ENCODE peak calls at places on chromosomes 2 and 18, in nine cellular contexts. Y is uterus; P is IMR-90; H is AG04450; R is fibroblast of lung; M is heart right ventricle; O is CD8-positive, alpha-beta T cell; E is lower lobe of right lung; S is keratinocyte. D is an unnamed sample. For H3K9me3, the result is how much of the 10 kb centered on the place peaks cover.

GRCh38 chr2:71609958-71610357 is 156.6 kb downstream of the DYSF start:
- DNase-seq in Y (no peak), P (peak), H (no peak), R (peak), M (no peak), O (no peak), E (no peak), S (no peak), D (no peak)

GRCh38 chr2:584863-585823 is 92.1 kb downstream of the TMEM18 start:
- DNase-seq in Y (no peak), P (no peak), H (no peak), R (no peak), M (no peak), O (peak), E (no peak), S (no peak), D (no peak)

GRCh38 chr2:234457421-234457820 is 39.5 kb downstream of the ARL4C start:
- DNase-seq in Y (no peak), P (peak), H (peak), R (peak), M (no peak), O (no peak), E (no peak), S (no peak), D (no peak)

GRCh38 chr2:127620867-127621266 is 25.1 kb upstream of the GPR17 start:
- DNase-seq in Y (no peak), P (no peak), H (no peak), R (no peak), M (no peak), O (no peak), E (peak), S (no peak), D (no peak)

GRCh38 chr18:68219867-68220266 is 495.0 kb downstream of the TMX3 start:
- DNase-seq in Y (no peak), P (peak), H (no peak), R (peak), M (no peak), O (no peak), E (no peak), S (no peak), D (no peak)

GRCh38 chr2:109201465-109202420 is 72.7 kb downstream of the SH3RF3 start:
- DNase-seq in Y (no peak), P (no peak), H (no peak), R (no peak), M (no peak), O (no peak), E (no peak), S (no peak), D (no peak)

GRCh38 chr2:130372055-130372832 is 16.4 kb downstream of the PTPN18 start:
- DNase-seq in Y (peak), P (peak), H (peak), R (peak), M (peak), O (peak), E (peak), S (peak), D (peak)

GRCh38 chr2:219408101-219409030 is 9.8 kb upstream of the DES start:
- DNase-seq in Y (peak), P (peak), H (no peak), R (no peak), M (no peak), O (no peak), E (no peak), S (no peak), D (no peak)

GRCh38 chr2:158999458-158999857 is 31.0 kb downstream of the TANC1 start:
- DNase-seq in Y (no peak), P (peak), H (no peak), R (peak), M (no peak), O (no peak), E (no peak), S (no peak), D (no peak)

GRCh38 chr2:196171248-196171871 is at the start of gene STK17B:
- DNase-seq in Y (peak), P (peak), H (peak), R (peak), M (peak), O (peak), E (peak), S (peak), D (peak)

GRCh38 chr2:138087761-138088602 is 123.7 kb downstream of the HNMT start:
- DNase-seq in Y (no peak), P (no peak), H (no peak), R (no peak), M (no peak), O (no peak), E (no peak), S (no peak), D (no peak)

GRCh38 chr2:73105511-73105971 is 7.2 kb downstream of the RAB11FIP5 start:
- DNase-seq in Y (no peak), P (no peak), H (no peak), R (no peak), M (no peak), O (no peak), E (no peak), S (no peak), D (peak)

GRCh38 chr2:181574321-181574720 is 82.6 kb downstream of the CERKL start:
- DNase-seq in Y (no peak), P (no peak), H (no peak), R (no peak), M (no peak), O (no peak), E (no peak), S (no peak), D (no peak)

GRCh38 chr18:22674300-22674699 is 256.6 kb upstream of the CTAGE1 start:
- DNase-seq in Y (no peak), P (peak), H (peak), R (peak), M (no peak), O (no peak), E (no peak), S (no peak), D (peak)

GRCh38 chr2:28909655-28910054 is 15.2 kb downstream of the WDR43 start:
- DNase-seq in Y (no peak), P (no peak), H (no peak), R (no peak), M (no peak), O (no peak), E (no peak), S (no peak), D (no peak)

GRCh38 chr2:235378261-235378660 is 115.6 kb upstream of the AGAP1 start:
- DNase-seq in Y (no peak), P (peak), H (no peak), R (peak), M (no peak), O (no peak), E (no peak), S (no peak), D (peak)

GRCh38 chr18:57585421-57585820 is 1.1 kb downstream of the FECH start:
- DNase-seq in Y (no peak), P (peak), H (no peak), R (peak), M (no peak), O (no peak), E (no peak), S (no peak), D (no peak)
- H3K4me3 ChIP-seq in Y (peak), P (peak), H (peak), R (peak), M (peak), O (no peak), E (peak), S (peak), D (peak)

GRCh38 chr18:75854174-75854573 is 426.7 kb upstream of the SMIM21 start:
- DNase-seq in Y (no peak), P (no peak), H (no peak), R (no peak), M (no peak), O (no peak), E (no peak), S (no peak), D (peak)
- H3K9me3 ChIP-seq in Y (under half), P (under half), H (under half), R (under half), M (under half), O (under half), E (under half), S (under half), D (under half)

DNA sequence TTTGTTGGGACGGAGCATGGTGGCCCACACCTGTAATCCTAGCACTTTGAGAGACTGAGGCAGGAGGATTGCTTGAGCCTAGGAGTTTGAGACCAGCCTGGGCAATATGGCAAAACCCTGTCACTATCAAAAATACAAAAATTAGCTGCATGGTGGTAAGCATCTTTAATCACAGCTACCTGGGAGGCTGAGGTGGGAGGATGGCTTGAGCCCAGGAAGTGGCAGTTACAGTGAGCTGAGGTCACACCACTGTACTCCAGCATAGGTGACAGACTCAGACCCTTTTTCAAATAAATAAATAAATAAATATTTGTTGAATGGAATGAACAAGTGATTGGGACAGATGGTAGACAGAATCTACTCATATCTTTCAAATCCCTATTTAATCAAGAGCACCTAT is 5.7 kb upstream of the ITPRIPL1 start:
- DNase-seq in Y (no peak), P (no peak), H (no peak), R (no peak), M (no peak), O (no peak), E (no peak), S (no peak), D (no peak)
- H3K4me3 ChIP-seq in Y (no peak), P (no peak), H (no peak), R (no peak), M (no peak), O (no peak), E (no peak), S (no peak), D (no peak)

GRCh38 chr18:1914489-1914888 is 656.8 kb downstream of the METTL4 start:
- DNase-seq in Y (no peak), P (no peak), H (no peak), R (peak), M (no peak), O (no peak), E (no peak), S (no peak), D (no peak)
- H3K9me3 ChIP-seq in Y (under half), P (under half), H (under half), R (under half), M (under half), O (under half), E (under half), S (under half), D (under half)

GRCh38 chr2:212831671-212832199 is 293.1 kb upstream of the ERBB4 start:
- DNase-seq in Y (peak), P (no peak), H (no peak), R (no peak), M (no peak), O (no peak), E (peak), S (no peak), D (no peak)
- H3K4me3 ChIP-seq in Y (no peak), P (no peak), H (no peak), R (no peak), M (no peak), O (no peak), E (no peak), S (no peak), D (no peak)

GRCh38 chr2:228533156-228533555 is 351.7 kb upstream of the SPHKAP start:
- DNase-seq in Y (no peak), P (no peak), H (no peak), R (no peak), M (no peak), O (no peak), E (no peak), S (no peak), D (no peak)
- H3K9me3 ChIP-seq in Y (under half), P (under half), H (under half), R (under half), M (under half), O (under half), E (under half), S (under half), D (under half)

GRCh38 chr2:63056309-63057065 is 5.9 kb downstream of the OTX1 start:
- DNase-seq in Y (no peak), P (no peak), H (no peak), R (no peak), M (no peak), O (no peak), E (no peak), S (no peak), D (no peak)

GRCh38 chr2:63053235-63053888 is 2.7 kb downstream of the OTX1 start:
- DNase-seq in Y (no peak), P (no peak), H (no peak), R (no peak), M (no peak), O (no peak), E (no peak), S (no peak), D (no peak)

GRCh38 chr2:63053889-63054725 is 3.5 kb downstream of the OTX1 start:
- DNase-seq in Y (peak), P (no peak), H (no peak), R (no peak), M (no peak), O (no peak), E (no peak), S (no peak), D (no peak)

GRCh38 chr2:63055510-63056308 is 5.1 kb downstream of the OTX1 start:
- DNase-seq in Y (no peak), P (no peak), H (no peak), R (no peak), M (no peak), O (no peak), E (no peak), S (no peak), D (no peak)

DNA sequence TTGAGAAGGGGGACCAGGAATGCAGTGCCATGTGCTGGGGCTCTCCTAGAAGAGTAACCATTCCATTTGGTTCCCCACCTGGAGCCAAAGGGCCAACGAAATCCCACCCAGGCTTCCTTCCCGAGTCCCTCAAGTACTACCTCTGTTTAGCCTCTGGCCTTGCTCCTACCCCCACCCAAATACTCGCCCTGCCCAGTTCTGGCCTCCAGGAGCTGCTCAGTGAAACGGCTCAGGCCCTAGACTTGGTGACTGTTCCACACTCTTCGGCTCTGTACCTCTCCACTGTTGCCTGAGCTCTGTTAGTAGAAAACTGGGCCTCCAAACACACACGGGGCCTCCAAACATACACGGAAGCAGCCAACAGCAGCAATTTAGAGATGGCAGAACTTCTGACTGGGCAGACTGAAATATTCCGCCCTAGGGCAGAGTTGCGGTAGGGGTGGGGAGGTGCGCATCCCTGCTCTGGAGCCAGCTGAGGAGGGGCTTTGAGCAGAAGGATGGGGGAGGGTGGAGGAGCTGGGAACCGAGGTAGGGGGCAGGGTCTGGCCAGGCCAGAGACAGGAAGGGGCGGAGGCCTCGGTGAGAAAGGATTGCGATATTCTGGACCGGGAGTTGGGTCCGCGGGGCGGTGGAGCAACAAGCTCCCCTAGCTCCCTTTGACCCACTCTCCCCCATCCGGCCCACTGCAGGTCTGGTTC is 4.3 kb downstream of the OTX1 start:
- DNase-seq in Y (no peak), P (no peak), H (no peak), R (no peak), M (no peak), O (no peak), E (no peak), S (no peak), D (no peak)
- H3K4me3 ChIP-seq in Y (no peak), P (no peak), H (no peak), R (no peak), M (no peak), O (no peak), E (peak), S (no peak), D (no peak)

GRCh38 chr2:140876015-140876414 is 1254.8 kb downstream of the LRP1B start:
- DNase-seq in Y (no peak), P (no peak), H (no peak), R (no peak), M (no peak), O (no peak), E (no peak), S (no peak), D (no peak)
- H3K9me3 ChIP-seq in Y (under half), P (under half), H (under half), R (under half), M (under half), O (under half), E (under half), S (under half), D (under half)

DNA sequence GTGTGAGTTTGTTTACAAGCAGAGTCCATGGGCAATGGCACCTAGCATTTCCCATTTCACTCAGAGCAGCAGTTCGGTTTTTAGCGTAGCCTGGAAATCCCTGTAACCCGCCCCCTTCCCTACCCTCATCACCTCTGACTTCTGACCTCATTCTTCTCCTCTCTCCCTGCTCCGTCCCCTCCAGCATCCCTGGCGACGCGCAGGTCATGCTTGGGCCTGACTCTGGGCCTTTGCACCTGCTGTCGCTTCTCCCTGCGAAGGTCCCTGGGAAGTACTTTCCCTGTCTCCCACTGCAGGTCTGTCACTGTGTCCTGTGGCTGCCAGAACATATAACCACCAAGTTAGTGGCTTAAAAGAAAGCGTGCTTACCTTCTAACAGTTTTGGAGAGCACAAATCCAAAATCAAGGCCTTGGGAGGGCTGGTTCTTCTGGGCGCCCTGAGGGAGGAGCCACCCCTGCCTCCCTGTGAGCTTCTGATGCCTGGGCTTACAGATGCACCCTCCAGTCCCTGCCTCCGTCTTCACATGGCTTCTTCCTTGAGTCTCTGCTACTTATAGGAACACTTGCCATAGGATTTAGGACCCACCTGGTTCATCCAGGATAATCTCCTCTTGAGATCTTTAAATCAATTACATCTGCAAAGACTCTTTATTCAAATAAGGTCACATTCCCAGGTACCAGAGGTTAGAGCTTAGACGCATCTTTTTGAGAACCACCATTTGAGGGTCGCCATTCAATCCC is 8.1 kb upstream of the RAB17 start:
- DNase-seq in Y (no peak), P (no peak), H (no peak), R (no peak), M (no peak), O (no peak), E (no peak), S (no peak), D (no peak)
- H3K4me3 ChIP-seq in Y (no peak), P (no peak), H (no peak), R (no peak), M (no peak), O (no peak), E (no peak), S (no peak), D (no peak)

D was measured in MG63.